ENCODE peak calls at places on chromosomes 12 and 14, in ten cellular contexts. One of them, this sample, is unnamed. For H3K4me1, the result is how much of the 10 kb centered on the place peaks cover.

GRCh38 chr14:102264775-102265174 is 40.2 kb downstream of the MOK start:
- DNase-seq in GM12878: no peak
- DNase-seq in mesendoderm: no peak
- DNase-seq in CD8-positive, alpha-beta T cell: no peak
- DNase-seq in suprapubic skin: no peak
- DNase-seq in astrocyte: no peak
- DNase-seq in PC-3: no peak
- DNase-seq in fibroblast of lung: no peak
- DNase-seq in gastrocnemius medialis: no peak
- DNase-seq in heart left ventricle: peak
- DNase-seq in this sample: no peak

GRCh38 chr14:22510527-22511110 is 78.4 kb downstream of the DAD1 start:
- DNase-seq in GM12878: no peak
- DNase-seq in mesendoderm: no peak
- DNase-seq in CD8-positive, alpha-beta T cell: no peak
- DNase-seq in suprapubic skin: no peak
- DNase-seq in astrocyte: peak
- DNase-seq in PC-3: peak
- DNase-seq in fibroblast of lung: peak
- DNase-seq in gastrocnemius medialis: no peak
- DNase-seq in heart left ventricle: no peak
- DNase-seq in this sample: no peak

GRCh38 chr14:60640859-60641721 is 8.2 kb downstream of the SIX1 start:
- DNase-seq in GM12878: no peak
- DNase-seq in mesendoderm: no peak
- DNase-seq in CD8-positive, alpha-beta T cell: no peak
- DNase-seq in suprapubic skin: no peak
- DNase-seq in astrocyte: no peak
- DNase-seq in PC-3: no peak
- DNase-seq in fibroblast of lung: no peak
- DNase-seq in gastrocnemius medialis: no peak
- DNase-seq in heart left ventricle: no peak
- DNase-seq in this sample: no peak

GRCh38 chr14:20676072-20676471 is 8.3 kb upstream of the RNASE4 start:
- DNase-seq in GM12878: no peak
- DNase-seq in mesendoderm: no peak
- DNase-seq in CD8-positive, alpha-beta T cell: no peak
- DNase-seq in suprapubic skin: no peak
- DNase-seq in astrocyte: no peak
- DNase-seq in PC-3: no peak
- DNase-seq in fibroblast of lung: no peak
- DNase-seq in gastrocnemius medialis: no peak
- DNase-seq in heart left ventricle: no peak
- DNase-seq in this sample: no peak

GRCh38 chr14:53278602-53279506 is 125.7 kb upstream of the DDHD1 start:
- DNase-seq in GM12878: no peak
- DNase-seq in mesendoderm: peak
- DNase-seq in CD8-positive, alpha-beta T cell: no peak
- DNase-seq in suprapubic skin: no peak
- DNase-seq in astrocyte: peak
- DNase-seq in PC-3: peak
- DNase-seq in fibroblast of lung: peak
- DNase-seq in gastrocnemius medialis: no peak
- DNase-seq in heart left ventricle: no peak
- DNase-seq in this sample: no peak

GRCh38 chr12:102569803-102570202 is 89.4 kb upstream of the IGF1 start:
- DNase-seq in GM12878: no peak
- DNase-seq in mesendoderm: no peak
- DNase-seq in CD8-positive, alpha-beta T cell: no peak
- DNase-seq in suprapubic skin: no peak
- DNase-seq in astrocyte: no peak
- DNase-seq in PC-3: no peak
- DNase-seq in fibroblast of lung: no peak
- DNase-seq in gastrocnemius medialis: no peak
- DNase-seq in heart left ventricle: no peak
- DNase-seq in this sample: no peak

GRCh38 chr14:101876539-101876938 is 87.8 kb upstream of the DYNC1H1 start:
- DNase-seq in GM12878: peak
- DNase-seq in mesendoderm: no peak
- DNase-seq in CD8-positive, alpha-beta T cell: peak
- DNase-seq in suprapubic skin: peak
- DNase-seq in astrocyte: no peak
- DNase-seq in PC-3: no peak
- DNase-seq in fibroblast of lung: peak
- DNase-seq in gastrocnemius medialis: peak
- DNase-seq in heart left ventricle: peak
- DNase-seq in this sample: peak

GRCh38 chr12:130714091-130714590 is 2.0 kb downstream of the RIMBP2 start:
- DNase-seq in GM12878: no peak
- DNase-seq in mesendoderm: peak
- DNase-seq in CD8-positive, alpha-beta T cell: no peak
- DNase-seq in suprapubic skin: no peak
- DNase-seq in astrocyte: no peak
- DNase-seq in PC-3: no peak
- DNase-seq in fibroblast of lung: no peak
- DNase-seq in gastrocnemius medialis: no peak
- DNase-seq in heart left ventricle: no peak
- DNase-seq in this sample: no peak

GRCh38 chr14:50725761-50726160 is 57.7 kb upstream of the SAV1 start:
- DNase-seq in GM12878: no peak
- DNase-seq in mesendoderm: no peak
- DNase-seq in CD8-positive, alpha-beta T cell: no peak
- DNase-seq in suprapubic skin: no peak
- DNase-seq in astrocyte: no peak
- DNase-seq in PC-3: no peak
- DNase-seq in fibroblast of lung: no peak
- DNase-seq in gastrocnemius medialis: no peak
- DNase-seq in heart left ventricle: no peak
- DNase-seq in this sample: no peak

GRCh38 chr12:93896427-93896826 is 219.3 kb downstream of the CRADD start:
- DNase-seq in GM12878: no peak
- DNase-seq in mesendoderm: peak
- DNase-seq in CD8-positive, alpha-beta T cell: no peak
- DNase-seq in suprapubic skin: no peak
- DNase-seq in astrocyte: peak
- DNase-seq in PC-3: no peak
- DNase-seq in fibroblast of lung: no peak
- DNase-seq in gastrocnemius medialis: no peak
- DNase-seq in heart left ventricle: no peak
- DNase-seq in this sample: no peak

GRCh38 chr14:75120546-75121291 is 6.1 kb downstream of the NEK9 start:
- DNase-seq in GM12878: no peak
- DNase-seq in mesendoderm: no peak
- DNase-seq in CD8-positive, alpha-beta T cell: no peak
- DNase-seq in suprapubic skin: no peak
- DNase-seq in astrocyte: no peak
- DNase-seq in PC-3: peak
- DNase-seq in fibroblast of lung: no peak
- DNase-seq in gastrocnemius medialis: no peak
- DNase-seq in heart left ventricle: no peak
- DNase-seq in this sample: no peak

GRCh38 chr14:20986811-20987210 is 3.0 kb upstream of the METTL17 start:
- DNase-seq in GM12878: no peak
- DNase-seq in mesendoderm: no peak
- DNase-seq in CD8-positive, alpha-beta T cell: no peak
- DNase-seq in suprapubic skin: no peak
- DNase-seq in astrocyte: peak
- DNase-seq in PC-3: peak
- DNase-seq in fibroblast of lung: peak
- DNase-seq in gastrocnemius medialis: no peak
- DNase-seq in heart left ventricle: peak
- DNase-seq in this sample: no peak

GRCh38 chr12:53803703-53804102 is 51.9 kb upstream of the CISTR start:
- DNase-seq in GM12878: no peak
- DNase-seq in mesendoderm: peak
- DNase-seq in CD8-positive, alpha-beta T cell: no peak
- DNase-seq in suprapubic skin: no peak
- DNase-seq in astrocyte: no peak
- DNase-seq in PC-3: no peak
- DNase-seq in fibroblast of lung: no peak
- DNase-seq in gastrocnemius medialis: no peak
- DNase-seq in heart left ventricle: no peak
- DNase-seq in this sample: no peak

DNA sequence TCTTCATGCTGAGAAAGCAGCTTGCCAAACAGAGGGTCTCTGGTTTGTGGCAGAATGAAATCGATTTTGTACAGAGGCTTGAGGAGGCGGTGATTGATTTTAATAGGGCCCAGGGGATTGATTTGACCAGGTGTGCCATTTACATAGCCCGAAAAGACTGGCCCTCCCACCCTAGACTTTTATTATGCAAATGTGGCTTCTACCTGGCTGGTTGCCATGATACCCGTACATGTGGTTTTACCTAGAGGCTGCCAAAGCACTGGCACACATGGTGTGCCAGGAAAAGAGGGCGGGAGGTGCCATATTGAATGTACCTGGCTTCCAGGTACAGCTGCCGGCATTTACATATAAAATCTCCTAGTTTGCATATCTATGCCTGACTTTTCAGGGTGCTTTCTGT is 18.0 kb upstream of the GUCY2C start:
- DNase-seq in GM12878: no peak
- DNase-seq in mesendoderm: no peak
- DNase-seq in CD8-positive, alpha-beta T cell: no peak
- DNase-seq in suprapubic skin: no peak
- DNase-seq in astrocyte: no peak
- DNase-seq in PC-3: no peak
- DNase-seq in fibroblast of lung: no peak
- DNase-seq in gastrocnemius medialis: no peak
- DNase-seq in heart left ventricle: no peak
- DNase-seq in this sample: no peak
- H3K27ac ChIP-seq in GM12878: no peak
- H3K27ac ChIP-seq in mesendoderm: no peak
- H3K27ac ChIP-seq in CD8-positive, alpha-beta T cell: no peak
- H3K27ac ChIP-seq in suprapubic skin: no peak
- H3K27ac ChIP-seq in astrocyte: no peak
- H3K27ac ChIP-seq in PC-3: no peak
- H3K27ac ChIP-seq in fibroblast of lung: no peak
- H3K27ac ChIP-seq in gastrocnemius medialis: no peak
- H3K27ac ChIP-seq in heart left ventricle: no peak
- H3K27ac ChIP-seq in this sample: no peak

DNA sequence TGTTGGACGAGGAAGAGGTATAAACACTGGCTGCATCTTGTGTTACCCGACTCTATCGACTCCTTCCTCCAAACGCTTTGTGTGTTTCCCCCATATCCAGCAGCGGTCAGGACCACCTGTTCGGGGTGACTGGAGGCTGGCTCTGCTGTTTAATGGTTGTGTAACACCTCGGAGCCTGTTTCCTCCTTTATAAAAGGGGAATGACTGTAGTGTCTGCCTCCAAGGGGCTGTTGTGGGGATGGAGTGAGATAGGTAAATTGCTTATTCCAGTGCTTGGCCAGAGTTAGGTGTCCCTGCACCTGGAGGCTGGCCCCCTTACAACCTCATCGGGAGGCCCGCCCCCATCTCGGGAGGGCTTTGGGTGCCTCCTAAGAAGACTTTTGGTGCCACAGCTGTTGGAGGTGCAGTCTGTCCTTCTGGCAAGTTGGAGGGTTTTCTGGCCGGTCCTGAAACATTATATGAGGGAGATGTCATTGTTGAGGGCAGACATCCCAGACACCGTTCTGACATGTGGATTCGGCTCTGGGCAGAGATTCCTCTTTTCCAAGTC is 1.1 kb downstream of the MLXIP start:
- DNase-seq in GM12878: no peak
- DNase-seq in mesendoderm: peak
- DNase-seq in CD8-positive, alpha-beta T cell: no peak
- DNase-seq in suprapubic skin: peak
- DNase-seq in astrocyte: no peak
- DNase-seq in PC-3: no peak
- DNase-seq in fibroblast of lung: no peak
- DNase-seq in gastrocnemius medialis: peak
- DNase-seq in heart left ventricle: no peak
- DNase-seq in this sample: no peak
- H3K4me1 ChIP-seq in GM12878: under half
- H3K4me1 ChIP-seq in mesendoderm: under half
- H3K4me1 ChIP-seq in CD8-positive, alpha-beta T cell: under half
- H3K4me1 ChIP-seq in suprapubic skin: under half
- H3K4me1 ChIP-seq in astrocyte: under half
- H3K4me1 ChIP-seq in PC-3: under half
- H3K4me1 ChIP-seq in fibroblast of lung: under half
- H3K4me1 ChIP-seq in gastrocnemius medialis: half or more
- H3K4me1 ChIP-seq in heart left ventricle: under half
- H3K4me1 ChIP-seq in this sample: under half

GRCh38 chr12:2108166-2108565 is 55.4 kb downstream of the CACNA1C start:
- DNase-seq in GM12878: no peak
- DNase-seq in mesendoderm: no peak
- DNase-seq in CD8-positive, alpha-beta T cell: no peak
- DNase-seq in suprapubic skin: no peak
- DNase-seq in astrocyte: no peak
- DNase-seq in PC-3: no peak
- DNase-seq in fibroblast of lung: no peak
- DNase-seq in gastrocnemius medialis: no peak
- DNase-seq in heart left ventricle: no peak
- DNase-seq in this sample: no peak

GRCh38 chr12:2110841-2111566 is 58.2 kb downstream of the CACNA1C start:
- DNase-seq in GM12878: no peak
- DNase-seq in mesendoderm: no peak
- DNase-seq in CD8-positive, alpha-beta T cell: no peak
- DNase-seq in suprapubic skin: no peak
- DNase-seq in astrocyte: no peak
- DNase-seq in PC-3: no peak
- DNase-seq in fibroblast of lung: no peak
- DNase-seq in gastrocnemius medialis: no peak
- DNase-seq in heart left ventricle: peak
- DNase-seq in this sample: no peak

GRCh38 chr12:2111816-2112215 is 59.0 kb downstream of the CACNA1C start:
- DNase-seq in GM12878: no peak
- DNase-seq in mesendoderm: no peak
- DNase-seq in CD8-positive, alpha-beta T cell: no peak
- DNase-seq in suprapubic skin: no peak
- DNase-seq in astrocyte: no peak
- DNase-seq in PC-3: no peak
- DNase-seq in fibroblast of lung: no peak
- DNase-seq in gastrocnemius medialis: no peak
- DNase-seq in heart left ventricle: no peak
- DNase-seq in this sample: no peak

GRCh38 chr12:2110127-2110526 is 57.3 kb downstream of the CACNA1C start:
- DNase-seq in GM12878: no peak
- DNase-seq in mesendoderm: no peak
- DNase-seq in CD8-positive, alpha-beta T cell: no peak
- DNase-seq in suprapubic skin: no peak
- DNase-seq in astrocyte: no peak
- DNase-seq in PC-3: no peak
- DNase-seq in fibroblast of lung: no peak
- DNase-seq in gastrocnemius medialis: no peak
- DNase-seq in heart left ventricle: no peak
- DNase-seq in this sample: no peak

GRCh38 chr12:2108975-2109671 is 56.3 kb downstream of the CACNA1C start:
- DNase-seq in GM12878: no peak
- DNase-seq in mesendoderm: no peak
- DNase-seq in CD8-positive, alpha-beta T cell: no peak
- DNase-seq in suprapubic skin: no peak
- DNase-seq in astrocyte: no peak
- DNase-seq in PC-3: no peak
- DNase-seq in fibroblast of lung: no peak
- DNase-seq in gastrocnemius medialis: no peak
- DNase-seq in heart left ventricle: no peak
- DNase-seq in this sample: no peak
- H3K27ac ChIP-seq in GM12878: no peak
- H3K27ac ChIP-seq in mesendoderm: no peak
- H3K27ac ChIP-seq in CD8-positive, alpha-beta T cell: no peak
- H3K27ac ChIP-seq in suprapubic skin: no peak
- H3K27ac ChIP-seq in astrocyte: no peak
- H3K27ac ChIP-seq in PC-3: no peak
- H3K27ac ChIP-seq in fibroblast of lung: no peak
- H3K27ac ChIP-seq in gastrocnemius medialis: no peak
- H3K27ac ChIP-seq in heart left ventricle: peak
- H3K27ac ChIP-seq in this sample: peak

GRCh38 chr14:103845327-103845726 is 2.0 kb downstream of the PPP1R13B start:
- DNase-seq in GM12878: no peak
- DNase-seq in mesendoderm: no peak
- DNase-seq in CD8-positive, alpha-beta T cell: no peak
- DNase-seq in suprapubic skin: no peak
- DNase-seq in astrocyte: no peak
- DNase-seq in PC-3: peak
- DNase-seq in fibroblast of lung: no peak
- DNase-seq in gastrocnemius medialis: no peak
- DNase-seq in heart left ventricle: no peak
- DNase-seq in this sample: no peak
- H3K4me1 ChIP-seq in GM12878: under half
- H3K4me1 ChIP-seq in mesendoderm: under half
- H3K4me1 ChIP-seq in CD8-positive, alpha-beta T cell: under half
- H3K4me1 ChIP-seq in suprapubic skin: under half
- H3K4me1 ChIP-seq in astrocyte: under half
- H3K4me1 ChIP-seq in PC-3: under half
- H3K4me1 ChIP-seq in fibroblast of lung: under half
- H3K4me1 ChIP-seq in gastrocnemius medialis: under half
- H3K4me1 ChIP-seq in heart left ventricle: under half
- H3K4me1 ChIP-seq in this sample: under half

This sample was measured in thoracic aorta.